ENCODE peak calls at places on chromosomes 2 and 18, in six cellular contexts. M is BJ, E is cardiac muscle cell, O is fibroblast of the aortic adventitia, D is body of pancreas, H is OCI-LY7. Y is an unnamed sample.

GRCh38 chr2:218129756-218130155 is 3.9 kb downstream of the CXCR2 start:
- DNase-seq in M (no peak), E (peak; percentile 24), O (peak; percentile 10), D (no peak), H (no peak), Y (no peak)

GRCh38 chr18:70221156-70221910 is 15.8 kb upstream of the RTTN start:
- DNase-seq in M (no peak), E (no peak), O (no peak), D (no peak), H (no peak), Y (no peak)

GRCh38 chr2:200533754-200534153 is 7.7 kb downstream of the SGO2 start:
- DNase-seq in M (no peak), E (peak; percentile 47), O (peak; percentile 41), D (no peak), H (no peak), Y (no peak)

GRCh38 chr2:200026838-200027237 is 71.5 kb downstream of the MAIP1 start:
- DNase-seq in M (peak; percentile 70), E (peak; percentile 7), O (peak; percentile 56), D (no peak), H (no peak), Y (peak; percentile 82)

GRCh38 chr2:636649-637405 is 40.4 kb downstream of the TMEM18 start:
- DNase-seq in M (peak; percentile 4), E (peak; percentile 75), O (peak; percentile 69), D (peak; percentile 83), H (peak; percentile 42), Y (peak; percentile 8)

GRCh38 chr2:11784747-11785610 is 38.5 kb downstream of the LPIN1 start:
- DNase-seq in M (no peak), E (peak; percentile 54), O (peak; percentile 63), D (peak; percentile 56), H (peak; percentile 31), Y (no peak)

GRCh38 chr2:6826081-6826913 is 39.4 kb downstream of the CMPK2 start:
- DNase-seq in M (peak; percentile 10), E (peak; percentile 75), O (peak; percentile 68), D (peak; percentile 40), H (peak; percentile 64), Y (no peak)

GRCh38 chr18:79706006-79706405 is 26.4 kb downstream of the CTDP1 start:
- DNase-seq in M (no peak), E (no peak), O (no peak), D (no peak), H (no peak), Y (no peak)

GRCh38 chr2:28101892-28102291 is 211.4 kb downstream of the BABAM2 start:
- DNase-seq in M (no peak), E (peak; percentile 38), O (peak; percentile 64), D (no peak), H (no peak), Y (no peak)

GRCh38 chr2:174343343-174343637 is 8.5 kb downstream of the SP9 start:
- DNase-seq in M (no peak), E (no peak), O (no peak), D (no peak), H (no peak), Y (no peak)

GRCh38 chr2:481388-481787 is 193.5 kb upstream of the ALKAL2 start:
- DNase-seq in M (no peak), E (no peak), O (no peak), D (no peak), H (no peak), Y (no peak)

DNA sequence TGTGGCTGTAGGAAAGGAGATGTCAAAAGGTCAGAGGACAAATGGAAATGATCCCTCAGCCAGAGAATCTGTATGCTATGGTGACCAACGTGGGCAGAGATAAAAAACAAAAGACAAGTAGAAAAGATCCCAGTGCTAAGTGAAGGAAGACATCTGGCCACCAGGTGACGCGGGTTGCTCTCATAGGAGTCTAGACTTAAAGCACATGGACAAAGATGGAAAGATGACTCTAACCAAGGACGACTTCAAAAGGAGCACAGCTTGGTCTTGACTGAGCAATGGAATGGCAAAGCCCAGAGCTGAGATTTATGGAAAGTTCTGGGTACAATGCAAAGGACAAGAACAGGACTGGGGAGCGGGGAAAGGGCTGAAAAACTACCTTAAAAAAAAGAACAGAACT is 96.8 kb downstream of the CLIP4 start:
- DNase-seq in M (peak; percentile 12), E (no peak), O (no peak), D (no peak), H (no peak), Y (no peak)
- TF ChIP-seq CTCF in M (peak; percentile 49), E (no peak), O (no peak), D (no peak), H (no peak), Y (peak; percentile 13)

GRCh38 chr2:36597003-36597531 is 901 bp downstream of the FEZ2 start:
- DNase-seq in M (no peak), E (peak; percentile 5), O (no peak), D (no peak), H (no peak), Y (no peak)

GRCh38 chr2:36594849-36595248 is 3.1 kb downstream of the FEZ2 start:
- DNase-seq in M (no peak), E (no peak), O (no peak), D (no peak), H (no peak), Y (no peak)

GRCh38 chr2:36597532-36598377 is at the start of gene FEZ2:
- DNase-seq in M (no peak), E (peak; percentile 85), O (peak; percentile 55), D (peak; percentile 78), H (peak; percentile 90), Y (peak; percentile 29)

GRCh38 chr2:36596397-36596796 is 1.6 kb downstream of the FEZ2 start:
- DNase-seq in M (no peak), E (no peak), O (no peak), D (no peak), H (no peak), Y (no peak)
- H3K4me3 ChIP-seq in M (peak overlapping the region; percentile 87), E (no peak overlapping the region), O (peak overlapping the region; percentile 90), D (no peak overlapping the region), H (peak overlapping the region; percentile 86), Y (peak overlapping the region; percentile 88)

DNA sequence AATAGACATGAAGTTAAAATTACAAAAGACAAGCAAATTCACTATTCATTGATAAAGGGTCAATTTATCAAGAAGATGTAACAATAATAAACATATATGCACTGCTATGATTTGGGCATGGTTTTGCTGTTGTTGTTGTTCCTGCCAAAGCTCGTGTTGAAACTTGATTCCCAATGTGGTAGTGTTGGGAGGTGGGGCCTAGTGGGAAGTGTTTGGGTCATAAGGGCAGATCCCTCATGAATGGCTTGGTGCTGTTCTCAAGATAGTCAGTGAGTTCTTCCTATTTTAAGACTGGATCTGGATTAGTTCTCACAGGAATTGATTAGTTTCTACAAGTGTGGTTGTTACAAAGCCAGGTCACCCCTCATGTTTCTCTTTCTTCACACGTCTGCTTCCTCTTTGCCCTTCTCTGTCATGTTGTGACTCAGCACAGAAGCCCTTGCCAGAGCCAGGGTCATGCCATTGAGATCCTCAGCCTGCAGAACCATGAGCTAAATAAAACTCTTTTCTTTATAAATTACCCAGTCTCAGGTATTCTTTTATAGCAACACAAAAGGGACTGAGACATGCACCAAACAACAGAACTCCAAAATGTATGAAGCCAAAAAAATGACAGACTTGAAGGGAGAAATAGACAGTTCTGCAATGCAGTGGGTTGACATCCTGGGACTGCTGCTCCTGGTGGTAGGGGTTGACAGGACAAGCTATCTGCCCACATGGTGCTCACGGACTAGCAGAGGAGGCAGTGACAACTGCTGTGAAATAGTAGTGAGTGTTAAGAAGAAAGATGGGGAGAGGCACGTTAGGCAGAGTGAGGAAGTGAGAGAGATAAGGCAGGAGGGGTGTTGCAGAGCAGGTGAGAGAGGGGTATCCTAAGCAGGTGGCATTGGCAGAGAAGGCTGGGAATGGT is 18.6 kb upstream of the SKA1 start:
- DNase-seq in M (no peak), E (peak; percentile 20), O (no peak), D (peak; percentile 32), H (peak; percentile 64), Y (no peak)
- TF ChIP-seq CTCF in M (no peak), E (peak; percentile 13), O (peak; percentile 8), D (no peak), H (peak; percentile 53), Y (no peak)

DNA sequence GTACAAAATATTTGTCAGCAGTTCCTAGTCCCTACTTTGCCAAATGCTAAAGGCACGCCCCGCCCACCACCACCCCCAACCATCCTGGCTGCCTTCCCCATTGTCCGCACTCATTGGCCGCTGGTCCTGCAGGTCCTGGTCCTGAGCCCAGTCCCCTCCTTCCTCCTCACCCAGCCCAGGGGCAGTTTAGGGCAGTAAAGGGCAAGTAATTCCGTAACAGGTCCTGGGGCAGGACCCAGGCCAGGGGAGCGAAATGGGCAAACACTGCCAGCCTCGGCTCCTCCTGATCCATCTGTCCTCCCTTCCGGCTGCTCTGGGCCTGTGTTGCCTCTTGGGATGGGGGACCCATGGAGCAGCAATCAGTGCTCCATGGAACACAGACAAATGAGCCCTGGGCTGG is 6.1 kb downstream of the ADCY3 start:
- DNase-seq in M (no peak), E (no peak), O (no peak), D (no peak), H (no peak), Y (no peak)
- H3K4me3 ChIP-seq in M (no peak overlapping the region), E (no peak overlapping the region), O (no peak overlapping the region), D (no peak overlapping the region), H (no peak overlapping the region), Y (no peak overlapping the region)

GRCh38 chr2:186907897-186908296 is 58.9 kb upstream of the ZSWIM2 start:
- DNase-seq in M (no peak), E (no peak), O (no peak), D (no peak), H (no peak), Y (no peak)

GRCh38 chr2:186909095-186909494 is 60.1 kb upstream of the ZSWIM2 start:
- DNase-seq in M (no peak), E (no peak), O (no peak), D (no peak), H (no peak), Y (no peak)

DNA sequence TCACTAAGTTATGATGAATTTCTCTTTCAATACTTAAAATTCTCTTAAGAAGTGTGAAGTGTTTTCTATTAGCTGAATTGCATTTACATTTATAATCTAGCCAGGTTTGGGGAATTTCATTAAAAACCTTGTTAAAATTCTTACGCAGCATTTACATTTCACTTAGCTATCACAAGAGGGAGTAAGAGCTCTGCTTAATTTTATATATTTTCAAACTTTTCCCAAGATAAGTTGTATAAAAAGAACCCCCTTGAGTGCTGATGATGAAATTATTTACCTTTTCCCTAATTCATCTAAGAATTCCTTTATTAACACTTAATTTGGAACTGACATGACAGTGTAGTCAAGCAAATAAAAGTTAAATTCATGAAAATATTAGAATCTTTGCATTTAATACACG is 54.2 kb upstream of the ZSWIM2 start:
- DNase-seq in M (no peak), E (peak; percentile 38), O (peak; percentile 45), D (no peak), H (no peak), Y (no peak)
- TF ChIP-seq CTCF in M (peak; percentile 35), E (peak; percentile 45), O (peak; percentile 49), D (no peak), H (peak; percentile 32), Y (peak; percentile 64)